ENCODE peak calls at places on chromosomes 2 and 18, in four cellular contexts. One of them, this sample, is unnamed.

GRCh38 chr2:11698009-11698922 is 28.3 kb upstream of the NTSR2 start:
- DNase-seq in HT-29: no peak
- DNase-seq in NCI-H1105 treated with DMSO at 0.1 percent for 48 hours: no peak
- DNase-seq in Calu3: no peak
- DNase-seq in this sample: no peak

GRCh38 chr2:241776336-241777166 is at the start of gene GAL3ST2:
- DNase-seq in HT-29: no peak
- DNase-seq in NCI-H1105 treated with DMSO at 0.1 percent for 48 hours: no peak
- DNase-seq in Calu3: no peak
- DNase-seq in this sample: no peak

GRCh38 chr2:66696856-66697255 is 261.9 kb downstream of the MEIS1 start:
- DNase-seq in HT-29: no peak
- DNase-seq in NCI-H1105 treated with DMSO at 0.1 percent for 48 hours: no peak
- DNase-seq in Calu3: no peak
- DNase-seq in this sample: no peak

GRCh38 chr2:21175895-21176646 is 52.3 kb downstream of the TDRD15 start:
- DNase-seq in HT-29: peak
- DNase-seq in NCI-H1105 treated with DMSO at 0.1 percent for 48 hours: no peak
- DNase-seq in Calu3: no peak
- DNase-seq in this sample: peak

GRCh38 chr2:38945372-38945771 is 55.7 kb downstream of the ARHGEF33 start:
- DNase-seq in HT-29: no peak
- DNase-seq in NCI-H1105 treated with DMSO at 0.1 percent for 48 hours: no peak
- DNase-seq in Calu3: no peak
- DNase-seq in this sample: no peak

GRCh38 chr2:156110890-156111289 is 221.6 kb downstream of the NR4A2 start:
- DNase-seq in HT-29: peak
- DNase-seq in NCI-H1105 treated with DMSO at 0.1 percent for 48 hours: no peak
- DNase-seq in Calu3: peak
- DNase-seq in this sample: no peak

GRCh38 chr2:47501374-47502200 is 98.6 kb downstream of the MSH2 start:
- DNase-seq in HT-29: no peak
- DNase-seq in NCI-H1105 treated with DMSO at 0.1 percent for 48 hours: no peak
- DNase-seq in Calu3: no peak
- DNase-seq in this sample: no peak

GRCh38 chr2:166184789-166185188 is 57.0 kb upstream of the SCN1A start:
- DNase-seq in HT-29: no peak
- DNase-seq in NCI-H1105 treated with DMSO at 0.1 percent for 48 hours: no peak
- DNase-seq in Calu3: no peak
- DNase-seq in this sample: peak

GRCh38 chr2:129859141-129859540 is 120.3 kb upstream of the RAB6C start:
- DNase-seq in HT-29: no peak
- DNase-seq in NCI-H1105 treated with DMSO at 0.1 percent for 48 hours: no peak
- DNase-seq in Calu3: no peak
- DNase-seq in this sample: no peak

GRCh38 chr2:215002500-215002899 is 135.9 kb downstream of the ABCA12 start:
- DNase-seq in HT-29: peak
- DNase-seq in NCI-H1105 treated with DMSO at 0.1 percent for 48 hours: no peak
- DNase-seq in Calu3: peak
- DNase-seq in this sample: peak

GRCh38 chr18:75179819-75180600 is 28.9 kb downstream of the PTGR3 start:
- DNase-seq in HT-29: no peak
- DNase-seq in NCI-H1105 treated with DMSO at 0.1 percent for 48 hours: no peak
- DNase-seq in Calu3: no peak
- DNase-seq in this sample: no peak

GRCh38 chr2:25692143-25692542 is 18.8 kb upstream of the DTNB start:
- DNase-seq in HT-29: no peak
- DNase-seq in NCI-H1105 treated with DMSO at 0.1 percent for 48 hours: no peak
- DNase-seq in Calu3: peak
- DNase-seq in this sample: no peak

GRCh38 chr2:100870652-100871531 is 51.0 kb downstream of the NPAS2 start:
- DNase-seq in HT-29: no peak
- DNase-seq in NCI-H1105 treated with DMSO at 0.1 percent for 48 hours: no peak
- DNase-seq in Calu3: no peak
- DNase-seq in this sample: no peak

GRCh38 chr2:191066281-191067233 is 52.6 kb upstream of the STAT1 start:
- DNase-seq in HT-29: no peak
- DNase-seq in NCI-H1105 treated with DMSO at 0.1 percent for 48 hours: no peak
- DNase-seq in Calu3: no peak
- DNase-seq in this sample: no peak

GRCh38 chr2:60961457-60961856 is 56.1 kb upstream of the PEX13 start:
- DNase-seq in HT-29: peak
- DNase-seq in NCI-H1105 treated with DMSO at 0.1 percent for 48 hours: no peak
- DNase-seq in Calu3: peak
- DNase-seq in this sample: no peak

GRCh38 chr18:25568926-25569325 is 217.0 kb upstream of the ZNF521 start:
- DNase-seq in HT-29: no peak
- DNase-seq in NCI-H1105 treated with DMSO at 0.1 percent for 48 hours: no peak
- DNase-seq in Calu3: no peak
- DNase-seq in this sample: no peak

GRCh38 chr18:76348267-76349066 is 146.6 kb downstream of the ZNF516 start:
- DNase-seq in HT-29: no peak
- DNase-seq in NCI-H1105 treated with DMSO at 0.1 percent for 48 hours: no peak
- DNase-seq in Calu3: no peak
- DNase-seq in this sample: no peak

GRCh38 chr2:188129677-188130076 is 162.0 kb upstream of the GULP1 start:
- DNase-seq in HT-29: no peak
- DNase-seq in NCI-H1105 treated with DMSO at 0.1 percent for 48 hours: no peak
- DNase-seq in Calu3: no peak
- DNase-seq in this sample: no peak

GRCh38 chr2:12554235-12555011 is 162.3 kb upstream of the TRIB2 start:
- DNase-seq in HT-29: no peak
- DNase-seq in NCI-H1105 treated with DMSO at 0.1 percent for 48 hours: no peak
- DNase-seq in Calu3: no peak
- DNase-seq in this sample: no peak

GRCh38 chr2:133338224-133338623 is 230.0 kb downstream of the NCKAP5 start:
- DNase-seq in HT-29: no peak
- DNase-seq in NCI-H1105 treated with DMSO at 0.1 percent for 48 hours: no peak
- DNase-seq in Calu3: no peak
- DNase-seq in this sample: no peak

GRCh38 chr2:69164379-69164778 is 151.4 kb downstream of the ANTXR1 start:
- DNase-seq in HT-29: no peak
- DNase-seq in NCI-H1105 treated with DMSO at 0.1 percent for 48 hours: no peak
- DNase-seq in Calu3: no peak
- DNase-seq in this sample: no peak

GRCh38 chr2:218716070-218716469 is 5.4 kb downstream of the TTLL4 start:
- DNase-seq in HT-29: no peak
- DNase-seq in NCI-H1105 treated with DMSO at 0.1 percent for 48 hours: no peak
- DNase-seq in Calu3: no peak
- DNase-seq in this sample: no peak

GRCh38 chr2:160918909-160919503 is 241.2 kb upstream of the TANK start:
- DNase-seq in HT-29: peak
- DNase-seq in NCI-H1105 treated with DMSO at 0.1 percent for 48 hours: peak
- DNase-seq in Calu3: peak
- DNase-seq in this sample: no peak

GRCh38 chr2:8661736-8662135 is 20.1 kb upstream of the ID2 start:
- DNase-seq in HT-29: no peak
- DNase-seq in NCI-H1105 treated with DMSO at 0.1 percent for 48 hours: no peak
- DNase-seq in Calu3: no peak
- DNase-seq in this sample: no peak

GRCh38 chr2:64548795-64549194 is 24.7 kb downstream of the AFTPH start:
- DNase-seq in HT-29: no peak
- DNase-seq in NCI-H1105 treated with DMSO at 0.1 percent for 48 hours: no peak
- DNase-seq in Calu3: no peak
- DNase-seq in this sample: no peak

GRCh38 chr2:215614296-215614695 is 178.4 kb upstream of the FN1 start:
- DNase-seq in HT-29: no peak
- DNase-seq in NCI-H1105 treated with DMSO at 0.1 percent for 48 hours: no peak
- DNase-seq in Calu3: no peak
- DNase-seq in this sample: no peak

GRCh38 chr2:196468394-196468793 is 171.1 kb upstream of the CCDC150 start:
- DNase-seq in HT-29: no peak
- DNase-seq in NCI-H1105 treated with DMSO at 0.1 percent for 48 hours: no peak
- DNase-seq in Calu3: no peak
- DNase-seq in this sample: no peak

GRCh38 chr2:217954469-217954868 is 48.3 kb downstream of the TNS1 start:
- DNase-seq in HT-29: no peak
- DNase-seq in NCI-H1105 treated with DMSO at 0.1 percent for 48 hours: no peak
- DNase-seq in Calu3: no peak
- DNase-seq in this sample: no peak

GRCh38 chr2:59575191-59575590 is 978.3 kb downstream of the BCL11A start:
- DNase-seq in HT-29: no peak
- DNase-seq in NCI-H1105 treated with DMSO at 0.1 percent for 48 hours: no peak
- DNase-seq in Calu3: no peak
- DNase-seq in this sample: no peak

GRCh38 chr18:44474596-44474995 is 206.1 kb upstream of the SETBP1 start:
- DNase-seq in HT-29: no peak
- DNase-seq in NCI-H1105 treated with DMSO at 0.1 percent for 48 hours: no peak
- DNase-seq in Calu3: no peak
- DNase-seq in this sample: no peak

GRCh38 chr18:69786427-69786826 is 161.2 kb downstream of the CD226 start:
- DNase-seq in HT-29: no peak
- DNase-seq in NCI-H1105 treated with DMSO at 0.1 percent for 48 hours: no peak
- DNase-seq in Calu3: no peak
- DNase-seq in this sample: no peak

GRCh38 chr2:177705511-177705910 is 312.9 kb downstream of the AGPS start:
- DNase-seq in HT-29: no peak
- DNase-seq in NCI-H1105 treated with DMSO at 0.1 percent for 48 hours: no peak
- DNase-seq in Calu3: no peak
- DNase-seq in this sample: no peak

GRCh38 chr18:7757175-7757574 is 190.1 kb downstream of the PTPRM start:
- DNase-seq in HT-29: no peak
- DNase-seq in NCI-H1105 treated with DMSO at 0.1 percent for 48 hours: no peak
- DNase-seq in Calu3: no peak
- DNase-seq in this sample: no peak